ENCODE peak calls at places on chromosomes 6 and 20, in ten cellular contexts. W is left ventricle myocardium inferior, J is uterus, D is pancreas, C is HCT116, G is body of pancreas, K is osteoblast, P is cardiac muscle cell, Q is left lung, B is tibial artery. F is an unnamed sample.

GRCh38 chr6:126797981-126798380 is 320.5 kb upstream of the RSPO3 start:
- DNase-seq in W (no peak), J (no peak), D (no peak), C (no peak), G (no peak), K (peak; percentile 21), P (peak; percentile 15), Q (no peak), B (no peak), F (no peak)

GRCh38 chr6:17410281-17410680 is 16.9 kb downstream of the CAP2 start:
- DNase-seq in W (no peak), J (no peak), D (no peak), C (no peak), G (no peak), K (no peak), P (no peak), Q (no peak), B (no peak), F (no peak)

GRCh38 chr6:154981071-154981373 is 14.1 kb upstream of the TIAM2 start:
- DNase-seq in W (no peak), J (no peak), D (no peak), C (no peak), G (no peak), K (no peak), P (no peak), Q (no peak), B (no peak), F (peak; percentile 78)

GRCh38 chr20:50220894-50221266 is 30.2 kb downstream of the CEBPB start:
- DNase-seq in W (no peak), J (no peak), D (no peak), C (no peak), G (no peak), K (peak; percentile 32), P (no peak), Q (no peak), B (no peak), F (no peak)

GRCh38 chr6:130107710-130108109 is 89.3 kb downstream of the L3MBTL3 start:
- DNase-seq in W (no peak), J (no peak), D (no peak), C (no peak), G (no peak), K (no peak), P (peak; percentile 5), Q (no peak), B (no peak), F (no peak)

GRCh38 chr6:128461517-128461916 is 58.9 kb downstream of the PTPRK start:
- DNase-seq in W (no peak), J (no peak), D (no peak), C (no peak), G (no peak), K (no peak), P (no peak), Q (no peak), B (no peak), F (no peak)

GRCh38 chr6:161169690-161170089 is 104.2 kb downstream of the AGPAT4 start:
- DNase-seq in W (no peak), J (peak; percentile 61), D (no peak), C (no peak), G (peak; percentile 67), K (no peak), P (peak; percentile 52), Q (no peak), B (no peak), F (peak; percentile 54)

GRCh38 chr6:112443666-112444065 is 96.5 kb downstream of the RFPL4B start:
- DNase-seq in W (peak; percentile 76), J (peak; percentile 73), D (no peak), C (no peak), G (peak; percentile 29), K (peak; percentile 56), P (peak; percentile 88), Q (no peak), B (peak; percentile 64), F (no peak)

GRCh38 chr6:113630738-113631535 is 226.2 kb upstream of the MARCKS start:
- DNase-seq in W (no peak), J (no peak), D (no peak), C (no peak), G (no peak), K (no peak), P (peak; percentile 66), Q (no peak), B (peak; percentile 25), F (peak; percentile 82)

GRCh38 chr6:113629940-113630339 is 227.2 kb upstream of the MARCKS start:
- DNase-seq in W (no peak), J (no peak), D (no peak), C (no peak), G (no peak), K (no peak), P (no peak), Q (no peak), B (no peak), F (no peak)

GRCh38 chr6:113632220-113632864 is 224.8 kb upstream of the MARCKS start:
- DNase-seq in W (peak; percentile 16), J (no peak), D (no peak), C (peak; percentile 65), G (peak; percentile 55), K (peak; percentile 46), P (peak; percentile 91), Q (no peak), B (peak; percentile 27), F (peak; percentile 100)

GRCh38 chr6:113630365-113630737 is 226.8 kb upstream of the MARCKS start:
- DNase-seq in W (no peak), J (no peak), D (no peak), C (no peak), G (no peak), K (no peak), P (peak; percentile 76), Q (no peak), B (no peak), F (peak; percentile 81)

DNA sequence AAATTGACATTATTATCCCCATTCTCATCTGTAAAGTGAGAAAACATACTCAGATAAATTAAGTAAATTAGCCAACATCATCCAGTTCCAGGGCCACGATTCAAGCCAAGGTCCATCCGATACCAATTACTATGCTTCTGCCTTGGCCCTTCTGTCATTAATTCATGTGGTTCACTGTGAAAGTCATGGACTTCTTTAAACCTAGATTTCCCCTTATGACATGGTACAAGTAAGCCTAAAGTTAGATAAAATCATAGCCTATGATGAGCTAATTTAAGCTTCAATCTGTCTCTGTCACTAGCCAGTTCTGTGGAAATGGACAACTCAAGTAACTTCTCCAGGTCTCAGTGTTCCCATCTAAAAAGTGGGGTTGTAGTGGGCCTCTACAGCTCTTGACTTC is 225.5 kb upstream of the MARCKS start:
- DNase-seq in W (no peak), J (no peak), D (no peak), C (no peak), G (no peak), K (no peak), P (no peak), Q (no peak), B (no peak), F (no peak)
- H3K4me3 ChIP-seq in W (no peak overlapping the region), J (no peak overlapping the region), D (no peak overlapping the region), C (no peak overlapping the region), G (no peak overlapping the region), K (no peak overlapping the region), P (no peak overlapping the region), Q (no peak overlapping the region), B (no peak overlapping the region), F (peak overlapping the region; percentile 17)

GRCh38 chr20:36574278-36575065 is 1.1 kb downstream of the TGIF2 start:
- DNase-seq in W (peak; percentile 42), J (peak; percentile 76), D (peak; percentile 85), C (no peak), G (peak; percentile 72), K (peak; percentile 95), P (peak; percentile 78), Q (peak; percentile 87), B (peak; percentile 42), F (peak; percentile 15)
- TF ChIP-seq CTCF in W (no peak), J (no peak), D (no peak), C (no peak), G (no peak), K (no peak), P (no peak), Q (no peak), B (no peak), F (no peak)

GRCh38 chr6:96925290-96925687 is 761 bp downstream of the KLHL32 start:
- DNase-seq in W (no peak), J (no peak), D (no peak), C (no peak), G (no peak), K (no peak), P (no peak), Q (no peak), B (no peak), F (no peak)

GRCh38 chr6:96923871-96924493 is 546 bp upstream of the KLHL32 start:
- DNase-seq in W (no peak), J (no peak), D (no peak), C (no peak), G (no peak), K (peak; percentile 46), P (peak; percentile 5), Q (no peak), B (no peak), F (no peak)

GRCh38 chr6:96931198-96931597 is 6.7 kb downstream of the KLHL32 start:
- DNase-seq in W (no peak), J (no peak), D (no peak), C (no peak), G (no peak), K (no peak), P (no peak), Q (no peak), B (no peak), F (no peak)

GRCh38 chr6:96926425-96926824 is 1.9 kb downstream of the KLHL32 start:
- DNase-seq in W (no peak), J (no peak), D (no peak), C (no peak), G (no peak), K (no peak), P (no peak), Q (no peak), B (no peak), F (no peak)

GRCh38 chr6:96927660-96928059 is 3.1 kb downstream of the KLHL32 start:
- DNase-seq in W (no peak), J (no peak), D (no peak), C (no peak), G (no peak), K (no peak), P (no peak), Q (no peak), B (no peak), F (no peak)
- H3K27me3 ChIP-seq in W (no peaks in the 10 kb centered on the region), J (no peaks in the 10 kb centered on the region), D (no peaks in the 10 kb centered on the region), C (no peaks in the 10 kb centered on the region), G (no peaks in the 10 kb centered on the region), K (peaks cover 36% of the 10 kb centered on the region), P (peaks cover 32% of the 10 kb centered on the region), Q (no peaks in the 10 kb centered on the region), B (no peaks in the 10 kb centered on the region), F (peaks cover 5% of the 10 kb centered on the region)

GRCh38 chr20:35698298-35699126 is 640 bp downstream of the NFS1 start:
- DNase-seq in W (no peak), J (no peak), D (peak; percentile 61), C (no peak), G (no peak), K (peak; percentile 92), P (peak; percentile 23), Q (no peak), B (no peak), F (no peak)

GRCh38 chr20:35699914-35700624 is 864 bp downstream of the ROMO1 start:
- DNase-seq in W (no peak), J (no peak), D (no peak), C (no peak), G (no peak), K (peak; percentile 25), P (no peak), Q (no peak), B (no peak), F (no peak)

GRCh38 chr20:35702051-35702823 is 3.0 kb downstream of the ROMO1 start:
- DNase-seq in W (no peak), J (peak; percentile 3), D (no peak), C (no peak), G (no peak), K (peak; percentile 48), P (no peak), Q (no peak), B (no peak), F (no peak)

GRCh38 chr20:35699127-35699913 is at the start of the genes NFS1 and ROMO1:
- DNase-seq in W (peak; percentile 87), J (peak; percentile 86), D (peak; percentile 93), C (peak; percentile 56), G (peak; percentile 80), K (peak; percentile 97), P (peak; percentile 85), Q (peak; percentile 96), B (peak; percentile 80), F (peak; percentile 59)

GRCh38 chr20:35700625-35701148 is 1.5 kb downstream of the ROMO1 start:
- DNase-seq in W (no peak), J (no peak), D (no peak), C (no peak), G (no peak), K (peak; percentile 31), P (no peak), Q (no peak), B (no peak), F (peak; percentile 15)
- H3K4me3 ChIP-seq in W (peak overlapping the region; percentile 88), J (no peak overlapping the region), D (peak overlapping the region; percentile 89), C (peak overlapping the region; percentile 95), G (no peak overlapping the region), K (peak overlapping the region; percentile 95), P (no peak overlapping the region), Q (no peak overlapping the region), B (no peak overlapping the region), F (no peak overlapping the region)